ENCODE peak calls at places on chromosome 15, in nine cellular contexts. H is stimulated activated CD8-positive, alpha-beta memory T cell treated with anti-CD3 and anti-CD28 coated beads, Interleukin-7, amount 100 ng/mL, for 24 hours; V is effector CD4-positive, alpha-beta T cell; B is NCI-H774; W is activated gamma-delta T cell; Q is psoas muscle; N is T1000; D is NCI-H1105; E is ELR. G is an unnamed sample.

GRCh38 chr15:40582726-40583246 is 11.3 kb upstream of the KNL1 start:
- DNase-seq in H (no peak), V (no peak), B (peak), W (no peak), Q (no peak), N (no peak), D (no peak), E (peak), G (no peak)

GRCh38 chr15:77839431-77839830 is 206.7 kb upstream of the LINGO1 start:
- DNase-seq in H (no peak), V (no peak), B (no peak), W (no peak), Q (no peak), N (no peak), D (no peak), E (no peak), G (no peak)

GRCh38 chr15:60479711-60480110 is 769 bp upstream of the ICE2 start:
- DNase-seq in H (no peak), V (no peak), B (peak), W (no peak), Q (no peak), N (no peak), D (no peak), E (peak), G (no peak)

GRCh38 chr15:62119926-62120273 is 45.2 kb downstream of the C2CD4B start:
- DNase-seq in H (no peak), V (no peak), B (no peak), W (no peak), Q (no peak), N (no peak), D (no peak), E (no peak), G (no peak)

GRCh38 chr15:78855746-78856145 is 16.9 kb upstream of the MORF4L1 start:
- DNase-seq in H (no peak), V (no peak), B (no peak), W (no peak), Q (no peak), N (no peak), D (no peak), E (peak), G (no peak)

GRCh38 chr15:28098766-28099554 is at the start of gene OCA2:
- DNase-seq in H (peak), V (peak), B (peak), W (peak), Q (peak), N (peak), D (no peak), E (peak), G (peak)

GRCh38 chr15:86624261-86625036 is 544.8 kb downstream of the AGBL1 start:
- DNase-seq in H (peak), V (no peak), B (peak), W (no peak), Q (peak), N (peak), D (peak), E (peak), G (peak)

GRCh38 chr15:86773766-86774165 is 694.1 kb downstream of the AGBL1 start:
- DNase-seq in H (no peak), V (no peak), B (peak), W (no peak), Q (no peak), N (no peak), D (peak), E (no peak), G (no peak)

GRCh38 chr15:77607111-77607893 is 25.4 kb downstream of the LINGO1 start:
- DNase-seq in H (no peak), V (no peak), B (no peak), W (no peak), Q (no peak), N (no peak), D (no peak), E (peak), G (no peak)

GRCh38 chr15:68385671-68386586 is 46.0 kb downstream of the ITGA11 start:
- DNase-seq in H (no peak), V (no peak), B (no peak), W (no peak), Q (no peak), N (no peak), D (no peak), E (no peak), G (no peak)